ENCODE peak calls at places on chromosomes 4 and X, in ten cellular contexts. O is cardiac fibroblast; R is CD4-positive, CD25-positive, alpha-beta regulatory T cell; E is activated CD8-positive, alpha-beta memory T cell treated with anti-CD3 and anti-CD28 coated beads, Interleukin-2, amount 10 ng/mL, durations not matched to agents 7 days and 5 days; W is stimulated activated CD8-positive, alpha-beta memory T cell treated with anti-CD3 and anti-CD28 coated beads, Interleukin-12 subunit alpha, Interleukin-12 subunit beta, amount 100 ng/mL, for 4 hours; J is activated CD4-positive, alpha-beta T cell treated with anti-CD3 and anti-CD28 coated beads, Interleukin-2, amount 50 U/mL, for 1 hour; F is naive thymus-derived CD4-positive, alpha-beta T cell; P is MM.1S; T is M059J; Q is fibroblast of mammary gland. D is an unnamed sample.

GRCh38 chr4:123346330-123346940 is 50.2 kb upstream of the SPRY1 start:
- DNase-seq in O (no peak), R (no peak), E (no peak), W (no peak), J (no peak), F (no peak), P (no peak), T (no peak), Q (no peak), D (no peak)

GRCh38 chrX:10280061-10280460 is 123.3 kb downstream of the CLCN4 start:
- DNase-seq in O (no peak), R (no peak), E (no peak), W (no peak), J (no peak), F (no peak), P (no peak), T (no peak), Q (no peak), D (no peak)

GRCh38 chr4:73606465-73606974 is 13.7 kb downstream of the RASSF6 start:
- DNase-seq in O (no peak), R (peak; percentile 26), E (no peak), W (no peak), J (no peak), F (no peak), P (peak; percentile 89), T (no peak), Q (no peak), D (peak; percentile 28)

GRCh38 chr4:172975651-172976229 is 192.9 kb upstream of the GALNT7 start:
- DNase-seq in O (no peak), R (no peak), E (no peak), W (no peak), J (no peak), F (no peak), P (no peak), T (no peak), Q (no peak), D (no peak)

GRCh38 chr4:69092190-69092589 is 4.1 kb upstream of the UGT2B7 start:
- DNase-seq in O (peak; percentile 84), R (no peak), E (no peak), W (no peak), J (no peak), F (no peak), P (no peak), T (peak; percentile 65), Q (peak; percentile 59), D (no peak)

GRCh38 chr4:41024556-41025491 is 189.5 kb downstream of the APBB2 start:
- DNase-seq in O (no peak), R (peak; percentile 11), E (no peak), W (no peak), J (no peak), F (no peak), P (no peak), T (no peak), Q (peak; percentile 33), D (no peak)

GRCh38 chr4:101292214-101292613 is 55.1 kb downstream of the PPP3CA start:
- DNase-seq in O (no peak), R (no peak), E (no peak), W (no peak), J (no peak), F (no peak), P (no peak), T (no peak), Q (no peak), D (no peak)

GRCh38 chrX:79300821-79301220 is 66.3 kb downstream of the ITM2A start:
- DNase-seq in O (no peak), R (no peak), E (no peak), W (no peak), J (no peak), F (no peak), P (no peak), T (no peak), Q (no peak), D (no peak)

GRCh38 chrX:122817321-122817720 is 366.8 kb upstream of the GRIA3 start:
- DNase-seq in O (no peak), R (no peak), E (no peak), W (no peak), J (no peak), F (no peak), P (no peak), T (no peak), Q (no peak), D (no peak)

GRCh38 chr4:61149278-61149677 is 50.8 kb upstream of the ADGRL3 start:
- DNase-seq in O (peak; percentile 85), R (no peak), E (no peak), W (no peak), J (no peak), F (no peak), P (no peak), T (no peak), Q (no peak), D (no peak)

GRCh38 chrX:2892816-2893215 is 36.3 kb downstream of the ARSD start:
- DNase-seq in O (no peak), R (no peak), E (no peak), W (no peak), J (no peak), F (no peak), P (no peak), T (peak; percentile 4), Q (no peak), D (no peak)

GRCh38 chr4:169557061-169557636 is 55.2 kb downstream of the NEK1 start:
- DNase-seq in O (no peak), R (no peak), E (no peak), W (no peak), J (no peak), F (no peak), P (no peak), T (peak; percentile 86), Q (no peak), D (no peak)

GRCh38 chr4:187586892-187587291 is 408.7 kb upstream of the ZFP42 start:
- DNase-seq in O (no peak), R (no peak), E (no peak), W (no peak), J (no peak), F (no peak), P (no peak), T (peak; percentile 85), Q (no peak), D (no peak)

GRCh38 chr4:88991746-88992145 is 65.2 kb downstream of the FAM13A start:
- DNase-seq in O (no peak), R (no peak), E (no peak), W (no peak), J (no peak), F (no peak), P (no peak), T (peak; percentile 36), Q (peak; percentile 7), D (no peak)

GRCh38 chr4:121307441-121308327 is 73.1 kb downstream of the QRFPR start:
- DNase-seq in O (peak; percentile 72), R (peak; percentile 69), E (peak; percentile 74), W (no peak), J (peak; percentile 19), F (peak; percentile 20), P (peak; percentile 86), T (peak; percentile 54), Q (peak; percentile 68), D (no peak)

GRCh38 chrX:12412561-12412960 is 274.3 kb downstream of the FRMPD4 start:
- DNase-seq in O (peak; percentile 43), R (no peak), E (no peak), W (no peak), J (no peak), F (no peak), P (no peak), T (no peak), Q (peak; percentile 39), D (no peak)

GRCh38 chrX:30488092-30488491 is 89.5 kb downstream of the TASL start:
- DNase-seq in O (peak; percentile 32), R (no peak), E (no peak), W (no peak), J (no peak), F (no peak), P (peak; percentile 16), T (peak; percentile 34), Q (peak; percentile 37), D (no peak)

GRCh38 chr4:29009908-29010307 is 1710.3 kb upstream of the PCDH7 start:
- DNase-seq in O (no peak), R (no peak), E (no peak), W (no peak), J (no peak), F (no peak), P (no peak), T (no peak), Q (no peak), D (no peak)

GRCh38 chr4:7415927-7416686 is 18.6 kb downstream of the PSAPL1 start:
- DNase-seq in O (no peak), R (no peak), E (no peak), W (no peak), J (no peak), F (no peak), P (no peak), T (no peak), Q (no peak), D (peak; percentile 9)

GRCh38 chr4:57109847-57110634 is at the start of gene IGFBP7:
- DNase-seq in O (peak; percentile 63), R (peak; percentile 1), E (no peak), W (no peak), J (no peak), F (no peak), P (peak; percentile 62), T (peak; percentile 53), Q (no peak), D (peak; percentile 63)

GRCh38 chr4:126583509-126583908 is 1049.2 kb upstream of the INTU start:
- DNase-seq in O (peak; percentile 43), R (no peak), E (no peak), W (no peak), J (no peak), F (no peak), P (peak; percentile 51), T (peak; percentile 7), Q (peak; percentile 30), D (no peak)

GRCh38 chrX:77785400-77785745 is 643 bp downstream of the ATRX start:
- DNase-seq in O (peak; percentile 23), R (no peak), E (no peak), W (no peak), J (no peak), F (no peak), P (no peak), T (peak; percentile 36), Q (peak; percentile 17), D (no peak)

GRCh38 chr4:180655886-180656285 is 1587.3 kb upstream of the TENM3 start:
- DNase-seq in O (no peak), R (no peak), E (no peak), W (no peak), J (no peak), F (no peak), P (no peak), T (no peak), Q (no peak), D (no peak)

GRCh38 chr4:38774181-38774580 is 8.6 kb downstream of the TLR10 start:
- DNase-seq in O (peak; percentile 56), R (no peak), E (no peak), W (no peak), J (no peak), F (no peak), P (no peak), T (no peak), Q (peak; percentile 28), D (no peak)

GRCh38 chr4:99209671-99210070 is 9.4 kb downstream of the ADH6 start:
- DNase-seq in O (no peak), R (no peak), E (no peak), W (no peak), J (no peak), F (no peak), P (no peak), T (no peak), Q (no peak), D (no peak)

GRCh38 chr4:16437836-16438235 is 211.6 kb upstream of the TAPT1 start:
- DNase-seq in O (peak; percentile 53), R (no peak), E (no peak), W (no peak), J (no peak), F (no peak), P (no peak), T (no peak), Q (peak; percentile 27), D (no peak)

GRCh38 chr4:57059890-57060716 is 50.1 kb downstream of the IGFBP7 start:
- DNase-seq in O (no peak), R (no peak), E (no peak), W (no peak), J (no peak), F (no peak), P (no peak), T (no peak), Q (no peak), D (no peak)

GRCh38 chrX:153769865-153770605 is 6.0 kb downstream of the PLXNB3 start:
- DNase-seq in O (no peak), R (no peak), E (no peak), W (no peak), J (no peak), F (no peak), P (no peak), T (no peak), Q (no peak), D (no peak)

D was measured in Peyer's patch.